ENCODE peak calls at places on chromosomes 11 and 22, in seven cellular contexts. T is neuronal stem cell, E is mesenchymal stem cell, P is H9, Y is mesendoderm, M is IMR-90, U is H1. Z is an unnamed sample.

GRCh38 chr11:82315093-82315492 is 418.6 kb downstream of the FAM181B start:
- DNase-seq in Y (peak), M (no peak), P (peak), T (peak), E (no peak), U (peak), Z (peak)

GRCh38 chr22:46053563-46054090 is 76.7 kb upstream of the WNT7B start:
- DNase-seq in U (no peak), T (no peak), P (no peak), M (peak), E (no peak), Y (no peak), Z (no peak)

GRCh38 chr22:23306926-23307325 is 126.6 kb downstream of the BCR start:
- DNase-seq in T (no peak), Y (no peak), E (no peak), M (no peak), P (no peak), U (no peak), Z (no peak)

GRCh38 chr11:17036666-17037658 is 22.7 kb upstream of the PLEKHA7 start:
- DNase-seq in P (peak), E (no peak), T (no peak), Y (peak), U (peak), M (no peak), Z (no peak)

GRCh38 chr11:30196400-30197206 is 34.2 kb upstream of the FSHB start:
- DNase-seq in T (peak), M (peak), P (peak), E (peak), U (peak), Y (peak), Z (peak)

GRCh38 chr11:656426-656825 is 19.4 kb downstream of the DRD4 start:
- DNase-seq in P (no peak), E (no peak), M (no peak), T (no peak), Y (no peak), U (no peak), Z (no peak)

GRCh38 chr11:93541884-93542752 is 1.1 kb downstream of the SMCO4 start:
- DNase-seq in T (no peak), U (no peak), M (peak), Y (peak), E (peak), P (peak), Z (peak)

GRCh38 chr11:655036-655726 is 18.1 kb downstream of the DRD4 start:
- DNase-seq in T (no peak), Y (no peak), M (no peak), U (no peak), E (no peak), P (no peak), Z (no peak)

DNA sequence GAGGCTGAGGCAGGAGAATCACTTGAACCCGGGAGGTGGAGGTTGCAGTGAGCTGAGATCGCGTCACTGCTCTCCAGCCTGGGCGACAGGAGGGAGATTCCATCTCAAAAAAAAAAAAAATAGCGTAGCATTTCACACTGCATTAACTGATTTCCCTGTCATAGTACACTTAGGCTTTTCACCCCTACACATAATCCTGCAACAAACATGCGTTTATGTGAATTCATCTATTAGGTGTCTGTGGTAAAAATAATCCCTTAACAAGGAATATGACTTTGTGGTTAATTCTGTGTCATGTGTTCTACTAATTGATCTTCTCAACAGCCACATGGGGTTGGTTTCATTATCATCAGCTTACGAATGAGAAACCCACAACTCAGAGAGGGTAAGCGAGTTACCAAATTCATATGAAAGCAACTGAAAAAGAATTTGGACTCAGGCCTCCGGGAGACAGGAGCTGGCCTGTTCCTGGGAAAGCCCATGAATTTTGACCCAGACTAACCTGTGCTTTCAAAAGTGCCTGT is 36.7 kb downstream of the KCNJ1 start:
- DNase-seq in E (peak), M (no peak), T (no peak), Y (no peak), P (no peak), U (no peak), Z (no peak)
- H2BK120ac ChIP-seq in E (no peak), M (no peak), T (no peak), Y (no peak), P (no peak), U (no peak), Z (no peak)

GRCh38 chr11:111936045-111936400 is 1.1 kb upstream of the DIXDC1 start:
- DNase-seq in U (no peak), M (peak), P (no peak), T (no peak), Y (no peak), E (peak), Z (no peak)
- H3K9ac ChIP-seq in U (no peak), M (peak), P (no peak), T (no peak), Y (no peak), E (peak), Z (no peak)

DNA sequence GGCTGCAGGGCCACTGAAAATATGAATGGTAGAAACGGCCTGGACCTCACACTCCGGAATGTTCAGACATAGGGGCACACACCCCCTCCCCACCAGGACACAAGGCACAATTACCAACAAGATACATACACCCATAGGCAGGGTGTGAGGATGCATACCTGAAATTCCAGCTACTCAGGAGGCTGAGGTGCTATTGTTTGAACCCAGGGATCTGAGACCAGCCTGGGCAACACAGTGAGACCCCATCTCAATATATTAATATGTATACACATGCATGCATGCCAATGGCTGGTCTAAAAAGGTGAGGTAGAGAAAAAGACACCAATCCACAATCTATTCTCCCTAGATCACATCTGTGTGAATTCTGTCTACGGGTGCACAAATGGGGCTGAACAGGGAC is 403.3 kb downstream of the SHANK2 start:
- DNase-seq in Y (no peak), P (no peak), U (no peak), T (no peak), E (no peak), M (no peak), Z (no peak)
- H2BK5ac ChIP-seq in Y (no peak), P (no peak), U (no peak), T (no peak), E (no peak), M (no peak), Z (no peak)

GRCh38 chr22:28004021-28004420 is 85.0 kb upstream of the PITPNB start:
- DNase-seq in Y (no peak), U (no peak), P (no peak), E (no peak), M (no peak), T (no peak), Z (no peak)

GRCh38 chr22:28008056-28008455 is 89.0 kb upstream of the PITPNB start:
- DNase-seq in T (no peak), M (no peak), U (no peak), E (no peak), P (no peak), Y (no peak), Z (no peak)

GRCh38 chr22:28008649-28009048 is 89.6 kb upstream of the PITPNB start:
- DNase-seq in T (no peak), U (no peak), E (no peak), M (no peak), Y (no peak), P (no peak), Z (no peak)

GRCh38 chr22:28005513-28005912 is 86.5 kb upstream of the PITPNB start:
- DNase-seq in T (no peak), U (no peak), P (no peak), E (no peak), Y (no peak), M (no peak), Z (no peak)

GRCh38 chr22:28006271-28006670 is 87.2 kb upstream of the PITPNB start:
- DNase-seq in T (no peak), M (peak), P (no peak), E (peak), U (no peak), Y (no peak), Z (no peak)
- H2BK120ac ChIP-seq in T (no peak), M (peak), P (no peak), E (no peak), U (no peak), Y (no peak), Z (no peak)

DNA sequence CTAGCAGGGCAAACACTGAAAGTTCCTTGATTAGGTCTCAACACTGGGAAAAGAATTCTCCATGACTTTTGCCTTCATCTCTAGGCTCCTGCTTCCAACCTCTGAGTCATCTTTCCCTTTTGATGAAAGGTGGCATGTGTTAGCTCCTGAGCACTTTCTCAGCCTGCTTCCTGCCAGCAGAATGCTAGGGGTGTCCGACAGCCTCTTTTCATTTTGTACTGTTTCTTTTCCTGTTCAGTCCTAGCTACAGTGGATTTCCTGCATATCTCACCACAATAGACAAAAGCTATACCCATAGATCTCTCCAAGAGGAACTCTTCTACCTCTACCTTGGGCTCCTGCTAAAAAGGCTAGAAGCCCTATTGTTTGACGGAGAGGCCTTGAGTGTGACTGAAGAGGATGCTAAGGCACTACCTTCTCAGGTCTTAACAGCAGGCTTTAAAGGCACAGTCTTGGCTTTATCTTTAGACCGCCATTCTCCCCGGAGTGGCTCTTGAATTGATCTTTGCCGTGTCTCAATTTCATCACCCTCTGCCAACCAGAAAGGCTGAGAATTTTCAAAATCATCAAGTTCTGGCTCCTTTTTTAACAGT is 145.5 kb downstream of the RBFOX2 start:
- DNase-seq in U (no peak), E (peak), M (peak), P (no peak), Y (peak), T (no peak), Z (peak)
- H3K9ac ChIP-seq in U (no peak), E (no peak), M (no peak), P (no peak), Y (no peak), T (no peak), Z (no peak)

GRCh38 chr11:33383920-33384209 is 126.7 kb downstream of the HIPK3 start:
- DNase-seq in T (no peak), P (no peak), U (no peak), M (no peak), E (no peak), Y (no peak), Z (no peak)
- H2BK5ac ChIP-seq in T (no peak), P (no peak), U (no peak), M (no peak), E (no peak), Y (no peak), Z (no peak)

DNA sequence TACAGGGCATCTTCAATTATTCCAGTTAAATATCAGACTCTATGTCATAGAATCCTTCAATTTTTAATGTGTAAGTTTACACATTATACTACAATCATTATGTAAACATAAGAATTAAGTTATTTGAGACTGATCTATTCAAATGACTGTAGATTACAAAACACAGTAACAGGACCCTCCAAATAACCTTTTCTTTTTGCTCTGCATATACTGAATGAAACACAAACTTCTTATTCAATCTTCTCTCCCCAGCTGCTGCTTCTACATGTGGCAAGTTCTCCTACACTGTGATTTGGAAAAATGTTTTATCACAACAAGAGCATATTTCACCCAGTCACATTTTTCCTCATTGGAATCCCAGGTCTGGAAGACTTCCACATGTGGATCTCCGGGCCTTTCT is at the start of gene OR52J3:
- DNase-seq in P (no peak), U (no peak), E (no peak), T (no peak), Y (no peak), M (no peak), Z (peak)
- H2BK120ac ChIP-seq in P (no peak), U (no peak), E (no peak), T (no peak), Y (no peak), M (no peak), Z (no peak)

GRCh38 chr11:33953289-33953688 is 61.4 kb upstream of the LMO2 start:
- DNase-seq in E (no peak), M (no peak), T (no peak), U (no peak), Y (no peak), P (no peak), Z (no peak)
- H3K9ac ChIP-seq in E (no peak), M (no peak), T (no peak), U (no peak), Y (no peak), P (no peak), Z (no peak)

DNA sequence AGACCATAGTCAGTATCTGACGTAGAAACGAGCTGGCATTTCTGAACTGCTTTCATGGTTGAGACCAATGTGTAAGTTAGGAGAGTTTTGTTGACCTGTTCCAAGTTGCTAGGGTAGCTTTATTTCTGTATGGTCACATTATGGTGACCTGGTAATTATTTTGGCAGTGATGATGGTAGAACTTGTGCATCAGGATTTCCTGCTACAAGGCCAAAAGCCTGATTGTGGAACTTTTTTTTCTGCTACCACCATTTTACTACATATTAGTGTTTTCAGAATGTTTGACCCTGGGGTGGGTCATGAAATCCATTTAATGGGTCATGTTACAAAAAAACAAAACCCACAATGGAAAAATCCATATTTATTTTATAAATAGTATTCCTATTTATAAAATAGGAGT is 18.9 kb downstream of the FBXO7 start:
- DNase-seq in P (no peak), U (no peak), Y (no peak), E (no peak), T (no peak), M (no peak), Z (no peak)
- H2BK5ac ChIP-seq in P (no peak), U (no peak), Y (no peak), E (no peak), T (no peak), M (no peak), Z (no peak)